ENCODE peak calls at places on chromosomes 5 and 9, in five cellular contexts. One of them, this sample, is unnamed.

GRCh38 chr9:80794197-80794596 is 895.1 kb downstream of the TLE1 start:
- DNase-seq in lung: no peak
- DNase-seq in ascending aorta: no peak
- DNase-seq in heart right ventricle: no peak
- DNase-seq in fibroblast of lung: no peak
- DNase-seq in this sample: no peak

GRCh38 chr9:83451308-83451707 is 86.9 kb downstream of the FRMD3 start:
- DNase-seq in lung: no peak
- DNase-seq in ascending aorta: no peak
- DNase-seq in heart right ventricle: no peak
- DNase-seq in fibroblast of lung: no peak
- DNase-seq in this sample: no peak

GRCh38 chr5:81971086-81971693 is 633 bp upstream of the ATG10 start:
- DNase-seq in lung: no peak
- DNase-seq in ascending aorta: no peak
- DNase-seq in heart right ventricle: no peak
- DNase-seq in fibroblast of lung: peak; percentile 61
- DNase-seq in this sample: peak; percentile 55

GRCh38 chr9:129225815-129226214 is 47.8 kb upstream of the IER5L start:
- DNase-seq in lung: no peak
- DNase-seq in ascending aorta: no peak
- DNase-seq in heart right ventricle: peak; percentile 90
- DNase-seq in fibroblast of lung: peak; percentile 56
- DNase-seq in this sample: peak; percentile 58

GRCh38 chr9:129342591-129342990 is 164.5 kb upstream of the IER5L start:
- DNase-seq in lung: no peak
- DNase-seq in ascending aorta: no peak
- DNase-seq in heart right ventricle: no peak
- DNase-seq in fibroblast of lung: no peak
- DNase-seq in this sample: no peak

GRCh38 chr5:66307647-66308257 is 163.7 kb downstream of the SREK1 start:
- DNase-seq in lung: no peak
- DNase-seq in ascending aorta: no peak
- DNase-seq in heart right ventricle: peak; percentile 24
- DNase-seq in fibroblast of lung: peak; percentile 80
- DNase-seq in this sample: peak; percentile 64

GRCh38 chr5:93193756-93194155 is 387.3 kb downstream of the NR2F1-AS1 start:
- DNase-seq in lung: no peak
- DNase-seq in ascending aorta: no peak
- DNase-seq in heart right ventricle: no peak
- DNase-seq in fibroblast of lung: peak; percentile 69
- DNase-seq in this sample: no peak

GRCh38 chr9:131394464-131395026 is 659 bp downstream of the PRRC2B start:
- DNase-seq in lung: no peak
- DNase-seq in ascending aorta: no peak
- DNase-seq in heart right ventricle: peak; percentile 54
- DNase-seq in fibroblast of lung: peak; percentile 51
- DNase-seq in this sample: no peak

GRCh38 chr9:122930933-122931850 is at the start of gene ZBTB26:
- DNase-seq in lung: peak; percentile 96
- DNase-seq in ascending aorta: peak; percentile 80
- DNase-seq in heart right ventricle: peak; percentile 96
- DNase-seq in fibroblast of lung: peak; percentile 93
- DNase-seq in this sample: peak; percentile 88

GRCh38 chr5:148708854-148709253 is 54.5 kb upstream of the HTR4 start:
- DNase-seq in lung: no peak
- DNase-seq in ascending aorta: no peak
- DNase-seq in heart right ventricle: no peak
- DNase-seq in fibroblast of lung: no peak
- DNase-seq in this sample: no peak

GRCh38 chr9:108167136-108167900 is 677.7 kb upstream of the KLF4 start:
- DNase-seq in lung: no peak
- DNase-seq in ascending aorta: no peak
- DNase-seq in heart right ventricle: no peak
- DNase-seq in fibroblast of lung: no peak
- DNase-seq in this sample: no peak

GRCh38 chr5:140403613-140404012 is 2.0 kb downstream of the ANKHD1 start:
- DNase-seq in lung: no peak
- DNase-seq in ascending aorta: no peak
- DNase-seq in heart right ventricle: no peak
- DNase-seq in fibroblast of lung: no peak
- DNase-seq in this sample: no peak

GRCh38 chr5:148387325-148387724 is 3.6 kb downstream of the FBXO38 start:
- DNase-seq in lung: no peak
- DNase-seq in ascending aorta: no peak
- DNase-seq in heart right ventricle: no peak
- DNase-seq in fibroblast of lung: peak; percentile 76
- DNase-seq in this sample: no peak

GRCh38 chr5:142807378-142807911 is 37.3 kb downstream of the ARHGAP26 start:
- DNase-seq in lung: no peak
- DNase-seq in ascending aorta: no peak
- DNase-seq in heart right ventricle: no peak
- DNase-seq in fibroblast of lung: peak; percentile 36
- DNase-seq in this sample: no peak

GRCh38 chr5:147223951-147224791 is 10.7 kb upstream of the STK32A start:
- DNase-seq in lung: peak; percentile 41
- DNase-seq in ascending aorta: no peak
- DNase-seq in heart right ventricle: peak; percentile 40
- DNase-seq in fibroblast of lung: peak; percentile 64
- DNase-seq in this sample: no peak

GRCh38 chr5:660491-661030 is 32.6 kb downstream of the TPPP start:
- DNase-seq in lung: no peak
- DNase-seq in ascending aorta: no peak
- DNase-seq in heart right ventricle: no peak
- DNase-seq in fibroblast of lung: no peak
- DNase-seq in this sample: no peak

GRCh38 chr5:657570-657969 is 35.6 kb downstream of the TPPP start:
- DNase-seq in lung: no peak
- DNase-seq in ascending aorta: no peak
- DNase-seq in heart right ventricle: no peak
- DNase-seq in fibroblast of lung: peak; percentile 73
- DNase-seq in this sample: no peak

GRCh38 chr5:655406-655805 is 37.7 kb downstream of the TPPP start:
- DNase-seq in lung: no peak
- DNase-seq in ascending aorta: no peak
- DNase-seq in heart right ventricle: no peak
- DNase-seq in fibroblast of lung: no peak
- DNase-seq in this sample: no peak

GRCh38 chr5:659496-660263 is 33.5 kb downstream of the TPPP start:
- DNase-seq in lung: no peak
- DNase-seq in ascending aorta: no peak
- DNase-seq in heart right ventricle: no peak
- DNase-seq in fibroblast of lung: no peak
- DNase-seq in this sample: no peak

GRCh38 chr5:658103-658502 is 35.0 kb downstream of the TPPP start:
- DNase-seq in lung: no peak
- DNase-seq in ascending aorta: no peak
- DNase-seq in heart right ventricle: no peak
- DNase-seq in fibroblast of lung: no peak
- DNase-seq in this sample: no peak
- H3K4me3 ChIP-seq in lung: no peak overlapping the region
- H3K4me3 ChIP-seq in ascending aorta: no peak overlapping the region
- H3K4me3 ChIP-seq in heart right ventricle: no peak overlapping the region
- H3K4me3 ChIP-seq in fibroblast of lung: no peak overlapping the region
- H3K4me3 ChIP-seq in this sample: no peak overlapping the region

GRCh38 chr9:14383815-14384214 is 69.9 kb upstream of the NFIB start:
- DNase-seq in lung: no peak
- DNase-seq in ascending aorta: no peak
- DNase-seq in heart right ventricle: no peak
- DNase-seq in fibroblast of lung: no peak
- DNase-seq in this sample: no peak
- H3K4me3 ChIP-seq in lung: no peak overlapping the region
- H3K4me3 ChIP-seq in ascending aorta: no peak overlapping the region
- H3K4me3 ChIP-seq in heart right ventricle: no peak overlapping the region
- H3K4me3 ChIP-seq in fibroblast of lung: no peak overlapping the region
- H3K4me3 ChIP-seq in this sample: no peak overlapping the region

GRCh38 chr5:3601929-3602712 is 6.5 kb downstream of the IRX1 start:
- DNase-seq in lung: no peak
- DNase-seq in ascending aorta: no peak
- DNase-seq in heart right ventricle: no peak
- DNase-seq in fibroblast of lung: no peak
- DNase-seq in this sample: no peak

GRCh38 chr5:3602713-3603502 is 7.3 kb downstream of the IRX1 start:
- DNase-seq in lung: peak; percentile 39
- DNase-seq in ascending aorta: no peak
- DNase-seq in heart right ventricle: no peak
- DNase-seq in fibroblast of lung: no peak
- DNase-seq in this sample: no peak

GRCh38 chr5:3599283-3600105 is 3.9 kb downstream of the IRX1 start:
- DNase-seq in lung: no peak
- DNase-seq in ascending aorta: no peak
- DNase-seq in heart right ventricle: no peak
- DNase-seq in fibroblast of lung: no peak
- DNase-seq in this sample: no peak

GRCh38 chr5:3600106-3600997 is 4.7 kb downstream of the IRX1 start:
- DNase-seq in lung: no peak
- DNase-seq in ascending aorta: no peak
- DNase-seq in heart right ventricle: no peak
- DNase-seq in fibroblast of lung: no peak
- DNase-seq in this sample: no peak

DNA sequence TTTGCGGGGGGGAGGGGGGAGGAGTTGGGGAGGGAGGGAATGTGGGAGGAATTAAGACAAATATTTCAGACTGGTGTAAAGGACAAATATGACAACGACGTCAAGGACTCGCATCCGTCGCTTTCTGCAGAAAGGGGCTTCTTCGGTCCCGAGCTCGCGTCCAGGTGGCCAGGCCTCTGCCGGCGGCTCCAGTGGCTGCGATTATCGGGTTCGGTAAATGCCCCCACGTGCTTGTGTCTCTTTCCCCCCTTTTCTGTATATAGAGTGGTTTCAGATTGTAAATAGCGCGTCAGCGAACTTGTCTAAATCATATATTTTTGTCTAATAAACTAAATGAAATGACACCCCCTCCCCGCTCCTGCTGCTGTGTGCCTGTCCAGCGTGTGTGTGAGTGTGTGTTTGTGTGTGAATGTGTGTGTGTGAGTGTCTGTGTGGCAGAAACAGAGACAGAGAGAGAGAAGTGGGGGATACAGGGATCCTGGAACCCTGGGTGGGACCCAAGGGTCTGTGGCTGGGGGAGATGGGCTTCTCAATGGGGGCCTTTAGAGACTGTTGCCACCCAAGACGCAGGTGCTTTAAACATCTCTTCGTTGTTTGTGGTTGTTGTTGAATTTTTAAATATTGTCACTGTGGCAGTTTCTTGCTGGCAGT is 5.6 kb downstream of the IRX1 start:
- DNase-seq in lung: no peak
- DNase-seq in ascending aorta: no peak
- DNase-seq in heart right ventricle: no peak
- DNase-seq in fibroblast of lung: no peak
- DNase-seq in this sample: no peak
- H3K4me3 ChIP-seq in lung: no peak overlapping the region
- H3K4me3 ChIP-seq in ascending aorta: peak overlapping the region; percentile 7
- H3K4me3 ChIP-seq in heart right ventricle: no peak overlapping the region
- H3K4me3 ChIP-seq in fibroblast of lung: no peak overlapping the region
- H3K4me3 ChIP-seq in this sample: no peak overlapping the region

DNA sequence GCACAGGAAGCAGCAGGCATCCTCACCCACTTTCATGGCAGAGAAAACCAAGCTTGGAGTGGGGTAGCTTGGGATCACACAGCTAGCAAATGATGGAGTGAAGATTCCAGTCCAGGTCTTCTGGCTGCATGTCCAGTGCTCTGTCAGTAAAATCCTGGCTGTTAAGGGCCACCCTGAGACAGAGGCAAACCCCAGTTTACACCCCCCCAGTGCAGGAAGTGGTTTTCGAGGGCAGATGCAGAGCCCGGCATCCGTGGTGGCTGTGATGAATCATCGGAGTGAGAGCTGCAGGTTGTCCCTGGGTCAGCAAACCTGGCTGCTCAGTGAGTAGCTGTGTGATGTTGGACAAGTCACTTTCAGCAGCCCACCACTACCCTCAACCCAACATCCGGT is 115.3 kb downstream of the RGS3 start:
- DNase-seq in lung: peak; percentile 80
- DNase-seq in ascending aorta: peak; percentile 66
- DNase-seq in heart right ventricle: no peak
- DNase-seq in fibroblast of lung: peak; percentile 88
- DNase-seq in this sample: peak; percentile 73
- H3K4me3 ChIP-seq in lung: no peak overlapping the region
- H3K4me3 ChIP-seq in ascending aorta: no peak overlapping the region
- H3K4me3 ChIP-seq in heart right ventricle: no peak overlapping the region
- H3K4me3 ChIP-seq in fibroblast of lung: no peak overlapping the region
- H3K4me3 ChIP-seq in this sample: peak overlapping the region; percentile 13

DNA sequence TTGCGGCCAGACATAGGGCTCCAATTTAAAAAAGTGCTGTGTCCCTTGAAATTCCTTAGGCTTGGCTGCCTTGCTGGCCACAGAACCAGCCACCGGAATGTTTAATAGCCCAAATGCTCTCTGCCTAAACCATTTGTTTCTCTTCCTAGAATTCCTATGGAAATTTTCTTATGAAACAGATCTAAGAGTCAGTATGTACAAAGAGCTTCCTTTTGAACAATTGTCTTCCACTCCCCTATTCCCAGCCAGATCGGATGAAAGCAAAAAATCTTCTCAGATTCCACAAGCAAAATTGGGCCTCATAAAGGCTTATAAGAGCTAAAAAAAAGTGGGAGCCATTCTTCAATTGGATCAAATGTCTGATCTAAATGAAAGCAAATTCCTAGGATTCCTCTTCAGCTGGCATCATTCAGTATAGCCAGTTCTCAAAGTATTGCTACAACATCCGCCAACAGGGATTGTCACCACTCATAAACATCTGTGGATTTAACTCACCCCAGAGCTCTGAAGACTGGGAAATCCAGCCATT is 104.3 kb downstream of the CEMIP2 start:
- DNase-seq in lung: no peak
- DNase-seq in ascending aorta: no peak
- DNase-seq in heart right ventricle: no peak
- DNase-seq in fibroblast of lung: peak; percentile 21
- DNase-seq in this sample: no peak
- H3K4me3 ChIP-seq in lung: no peak overlapping the region
- H3K4me3 ChIP-seq in ascending aorta: no peak overlapping the region
- H3K4me3 ChIP-seq in heart right ventricle: no peak overlapping the region
- H3K4me3 ChIP-seq in fibroblast of lung: no peak overlapping the region
- H3K4me3 ChIP-seq in this sample: no peak overlapping the region

DNA sequence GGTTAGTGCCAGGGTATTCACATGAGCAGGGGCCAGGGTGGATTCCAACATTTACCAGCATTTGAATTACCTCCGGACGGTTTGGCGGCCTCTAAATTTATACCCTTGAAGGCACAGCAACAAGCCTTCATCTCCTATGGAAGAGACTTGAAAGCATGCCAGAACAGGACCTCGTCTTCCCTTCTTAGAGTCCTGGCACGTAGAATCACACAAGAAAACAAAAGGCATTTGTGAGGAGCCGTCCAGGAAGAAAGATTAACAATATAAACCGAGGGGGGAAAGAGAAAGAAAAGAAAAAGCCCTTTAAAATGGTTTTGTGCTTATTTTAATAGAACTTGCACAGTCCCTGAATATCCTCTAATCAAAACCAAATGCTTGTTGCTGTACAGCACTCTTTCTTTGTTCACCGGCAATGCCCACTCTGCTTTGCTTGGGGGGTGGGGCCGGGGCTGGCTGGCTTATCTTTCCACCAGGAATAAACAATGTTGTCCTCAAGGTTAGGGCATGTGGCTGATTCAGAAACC is 575.8 kb upstream of the ZNF462 start:
- DNase-seq in lung: no peak
- DNase-seq in ascending aorta: no peak
- DNase-seq in heart right ventricle: no peak
- DNase-seq in fibroblast of lung: peak; percentile 10
- DNase-seq in this sample: no peak
- H3K4me3 ChIP-seq in lung: no peak overlapping the region
- H3K4me3 ChIP-seq in ascending aorta: peak overlapping the region; percentile 32
- H3K4me3 ChIP-seq in heart right ventricle: peak overlapping the region; percentile 13
- H3K4me3 ChIP-seq in fibroblast of lung: no peak overlapping the region
- H3K4me3 ChIP-seq in this sample: no peak overlapping the region

This sample was measured in Jurkat, Clone E6-1.